ENCODE peak calls at places on chromosome 1, in four cellular contexts. L, E, W and G are unnamed samples.

GRCh38 chr1:31981976-31982375 is 31.7 kb upstream of the KHDRBS1 start:
- DNase-seq in L (peak), E (no peak), W (no peak), G (no peak)

GRCh38 chr1:164712131-164713031 is 153.4 kb downstream of the PBX1 start:
- DNase-seq in W (peak), E (no peak), L (no peak), G (no peak)

GRCh38 chr1:111920221-111921024 is 69.0 kb downstream of the KCND3 start:
- DNase-seq in W (no peak), L (no peak), E (no peak), G (no peak)

GRCh38 chr1:245556057-245556456 is 401.3 kb downstream of the KIF26B start:
- DNase-seq in E (no peak), W (no peak), L (no peak), G (no peak)

GRCh38 chr1:160131803-160132565 is 16.4 kb downstream of the ATP1A2 start:
- DNase-seq in L (no peak), E (no peak), W (peak), G (no peak)

GRCh38 chr1:18730321-18730720 is 99.7 kb downstream of the PAX7 start:
- DNase-seq in L (no peak), E (no peak), W (no peak), G (no peak)

GRCh38 chr1:110190282-110190929 is 19.7 kb upstream of the KCNC4 start:
- DNase-seq in W (peak), L (no peak), E (no peak), G (no peak)

GRCh38 chr1:160877221-160877620 is 7.8 kb downstream of the ITLN1 start:
- DNase-seq in L (no peak), W (no peak), E (no peak), G (no peak)

GRCh38 chr1:245874942-245875580 is 632.0 kb downstream of the SMYD3 start:
- DNase-seq in E (no peak), L (no peak), W (peak), G (no peak)

GRCh38 chr1:157092831-157093230 is 6.8 kb downstream of the ETV3L start:
- DNase-seq in E (no peak), W (peak), L (no peak), G (no peak)

GRCh38 chr1:47983677-47984076 is 13.5 kb downstream of the TRABD2B start:
- DNase-seq in W (no peak), L (no peak), E (no peak), G (no peak)

GRCh38 chr1:180094705-180095280 is 59.9 kb upstream of the QSOX1 start:
- DNase-seq in L (no peak), E (no peak), W (no peak), G (no peak)

GRCh38 chr1:164768619-164769018 is 209.6 kb downstream of the PBX1 start:
- DNase-seq in L (no peak), E (no peak), W (no peak), G (no peak)

GRCh38 chr1:41385398-41386189 is 24.4 kb downstream of the FOXO6 start:
- DNase-seq in L (no peak), W (no peak), E (no peak), G (no peak)

GRCh38 chr1:83802023-83802422 is 196.9 kb downstream of the TTLL7 start:
- DNase-seq in W (no peak), L (no peak), E (no peak), G (no peak)

GRCh38 chr1:231214918-231215675 is 25.9 kb upstream of the GNPAT start:
- DNase-seq in L (no peak), E (no peak), W (no peak), G (peak)

GRCh38 chr1:119743308-119743707 is 25.4 kb downstream of the HMGCS2 start:
- DNase-seq in L (no peak), W (peak), E (no peak), G (no peak)

GRCh38 chr1:35725591-35725990 is 6.9 kb upstream of the C1orf216 start:
- DNase-seq in E (peak), L (no peak), W (no peak), G (no peak)

GRCh38 chr1:65360654-65361053 is 51.3 kb downstream of the DNAJC6 start:
- DNase-seq in E (no peak), L (no peak), W (no peak), G (no peak)

GRCh38 chr1:206472454-206472853 is 2.2 kb downstream of the IKBKE start:
- DNase-seq in E (no peak), W (no peak), L (peak), G (no peak)

GRCh38 chr1:64470670-64471217 is 815 bp downstream of the CACHD1 start:
- DNase-seq in L (no peak), W (peak), E (no peak), G (no peak)

GRCh38 chr1:89126602-89127001 is 688 bp upstream of the GBP2 start:
- DNase-seq in E (no peak), W (no peak), L (no peak), G (no peak)

GRCh38 chr1:27772071-27772470 is 948 bp upstream of the STX12 start:
- DNase-seq in W (no peak), E (no peak), L (no peak), G (no peak)

GRCh38 chr1:101309334-101310221 is 72.8 kb downstream of the S1PR1 start:
- DNase-seq in E (peak), L (peak), W (peak), G (peak)

GRCh38 chr1:176843352-176844297 is 320.9 kb downstream of the ASTN1 start:
- DNase-seq in L (no peak), W (no peak), E (no peak), G (no peak)

GRCh38 chr1:222616535-222616934 is 1.4 kb upstream of the MIA3 start:
- DNase-seq in W (no peak), L (no peak), E (no peak), G (no peak)

GRCh38 chr1:109776206-109776835 is 12.6 kb upstream of the EPS8L3 start:
- DNase-seq in E (no peak), L (no peak), W (peak), G (no peak)

DNA sequence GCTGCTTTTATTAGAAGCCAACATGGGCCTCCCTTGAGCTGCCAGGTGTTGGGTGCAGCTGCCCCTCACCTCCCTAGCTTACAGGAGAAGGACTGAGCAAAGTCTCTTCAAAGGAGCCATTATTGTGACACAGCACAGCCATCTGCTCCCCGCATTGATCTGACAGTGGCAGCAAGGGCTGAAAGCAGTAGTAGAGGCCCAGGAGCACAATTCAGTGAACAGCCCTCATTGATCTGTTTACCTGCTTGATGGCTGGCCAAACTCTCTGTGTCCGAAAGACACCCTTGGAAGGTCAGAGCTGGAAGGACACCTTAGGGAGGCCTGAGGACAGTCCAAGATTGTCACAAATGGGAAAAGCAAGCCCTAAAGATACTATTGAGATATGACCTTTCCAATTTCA is 14.5 kb downstream of the HMGB4 start:
- DNase-seq in W (no peak), E (no peak), L (no peak), G (no peak)
- TF ChIP-seq CTCF in W (no peak), E (no peak), L (no peak), G (no peak)

GRCh38 chr1:200033511-200034261 is 6.2 kb downstream of the NR5A2 start:
- DNase-seq in E (no peak), W (no peak), L (no peak), G (no peak)
- TF ChIP-seq CTCF in E (no peak), W (no peak), L (no peak), G (no peak)

GRCh38 chr1:195763146-195763906 is 844.9 kb downstream of the KCNT2 start:
- DNase-seq in L (no peak), W (no peak), E (no peak), G (no peak)
- TF ChIP-seq CTCF in L (no peak), W (no peak), E (no peak), G (no peak)

DNA sequence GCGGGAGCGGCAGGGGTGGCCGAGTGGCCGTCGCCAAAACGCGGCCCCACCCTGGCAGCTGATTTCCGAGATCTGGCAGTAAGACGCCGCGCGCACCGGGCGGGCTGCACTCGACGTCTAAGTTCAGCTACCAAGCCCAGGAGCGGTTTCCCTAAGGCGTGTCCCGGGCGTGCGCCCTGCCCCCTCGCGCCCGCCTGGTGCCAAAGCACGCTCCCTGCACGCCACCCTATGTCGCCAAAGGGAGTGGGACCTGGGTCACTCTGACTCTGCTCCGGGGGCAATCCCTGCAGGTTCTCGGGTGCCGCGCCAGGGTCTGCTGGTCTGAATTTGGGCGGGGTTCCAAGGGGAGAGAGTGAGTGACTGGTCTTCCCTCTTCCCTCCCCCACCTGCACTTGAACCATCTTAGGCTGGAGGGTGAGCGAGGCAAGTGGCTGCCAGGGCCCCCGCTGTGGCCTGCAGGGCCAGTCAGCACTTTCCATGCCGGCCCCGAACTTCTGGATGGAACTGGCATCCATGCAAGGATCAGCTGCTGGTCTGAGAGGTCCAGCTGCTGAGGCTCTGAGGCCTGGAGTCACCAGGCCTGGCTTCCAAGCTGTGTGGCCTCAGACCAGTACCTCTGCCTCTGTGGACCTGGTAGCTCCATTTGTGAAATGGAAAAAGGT is at the start of gene LRRC38:
- DNase-seq in L (no peak), W (peak), E (no peak), G (no peak)
- TF ChIP-seq CTCF in L (no peak), W (peak), E (no peak), G (no peak)

DNA sequence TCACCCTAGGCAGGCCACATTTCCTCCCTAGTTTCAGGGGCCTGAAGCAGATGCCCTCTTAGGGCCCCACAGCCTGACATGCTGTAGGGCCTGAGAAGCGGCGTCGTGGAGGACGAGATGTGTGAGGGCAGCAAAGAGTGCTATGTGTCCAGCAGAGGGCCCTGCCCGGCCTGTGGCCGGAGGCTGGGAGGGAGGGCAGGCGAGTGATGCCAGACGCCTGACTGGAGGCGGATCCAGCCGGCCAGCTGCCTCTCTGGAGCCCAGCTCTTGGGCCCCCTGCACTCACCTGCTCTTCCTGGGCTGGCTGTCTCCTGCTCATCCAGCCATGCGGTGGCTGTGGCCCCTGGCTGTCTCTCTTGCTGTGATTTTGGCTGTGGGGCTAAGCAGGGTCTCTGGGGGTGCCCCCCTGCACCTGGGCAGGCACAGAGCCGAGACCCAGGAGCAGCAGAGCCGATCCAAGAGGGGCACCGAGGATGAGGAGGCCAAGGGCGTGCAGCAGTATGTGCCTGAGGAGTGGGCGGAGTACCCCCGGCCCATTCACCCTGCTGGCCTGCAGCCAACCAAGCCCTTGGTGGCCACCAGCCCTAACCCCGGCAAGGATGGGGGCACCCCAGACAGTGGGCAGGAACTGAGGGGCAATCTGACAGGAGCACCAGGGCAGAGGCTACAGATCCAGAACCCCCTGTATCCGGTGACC is at the start of gene GPR37L1:
- DNase-seq in L (no peak), W (peak), E (peak), G (no peak)
- TF ChIP-seq CTCF in L (no peak), W (peak), E (peak), G (no peak)

GRCh38 chr1:97120821-97121220 is 399.2 kb downstream of the PTBP2 start:
- DNase-seq in E (no peak), L (no peak), W (no peak), G (no peak)
- TF ChIP-seq CTCF in E (no peak), L (no peak), W (no peak), G (no peak)

GRCh38 chr1:185652348-185652747 is 81.8 kb upstream of the HMCN1 start:
- DNase-seq in L (no peak), W (no peak), E (no peak), G (no peak)
- TF ChIP-seq CTCF in L (no peak), W (no peak), E (no peak), G (no peak)

GRCh38 chr1:195584870-195585624 is 1023.2 kb downstream of the KCNT2 start:
- DNase-seq in W (no peak), E (no peak), L (no peak), G (no peak)

GRCh38 chr1:195577748-195578147 is 1030.5 kb downstream of the KCNT2 start:
- DNase-seq in E (no peak), L (no peak), W (no peak), G (no peak)

GRCh38 chr1:195580988-195581387 is 1027.3 kb downstream of the KCNT2 start:
- DNase-seq in L (no peak), E (no peak), W (no peak), G (no peak)
- TF ChIP-seq CTCF in L (no peak), E (peak), W (no peak), G (no peak)

GRCh38 chr1:42756956-42757891 is 9.6 kb downstream of the P3H1 start:
- DNase-seq in E (no peak), L (no peak), W (no peak), G (no peak)
- TF ChIP-seq CTCF in E (peak), L (peak), W (peak), G (no peak)